ENCODE peak calls at places on chromosomes 11 and 22, in nine cellular contexts. B is upper lobe of right lung, I is testis, U is Peyer's patch, Z is adrenal gland, D is lower lobe of right lung, F is esophagus squamous epithelium, T is psoas muscle, G is heart right ventricle. K is an unnamed sample.
A peak's percentile ranks its signal among the peaks of the same experiment; 100 is the strongest.

GRCh38 chr11:2737226-2737590 is 37.4 kb upstream of the KCNQ1OT1 start:
- DNase-seq in G (no peak), F (no peak), D (no peak), U (no peak), Z (peak; percentile 37), B (no peak), I (no peak), T (no peak), K (no peak)

GRCh38 chr11:2193099-2193886 is 21.7 kb upstream of the TH start:
- DNase-seq in G (peak; percentile 31), B (no peak), I (peak; percentile 17), T (no peak), F (no peak), U (no peak), Z (no peak), D (no peak), K (peak; percentile 56)

GRCh38 chr22:40410272-40410671 is 39.9 kb downstream of the SGSM3 start:
- DNase-seq in D (no peak), B (peak; percentile 42), I (no peak), G (no peak), Z (no peak), T (no peak), U (no peak), F (no peak), K (no peak)

GRCh38 chr11:57781529-57781943 is 19.9 kb downstream of the CTNND1 start:
- DNase-seq in Z (peak; percentile 32), F (no peak), B (peak; percentile 78), T (no peak), U (peak; percentile 78), D (peak; percentile 83), G (peak; percentile 41), I (peak; percentile 58), K (peak; percentile 82)

GRCh38 chr11:116605543-116605942 is 167.2 kb downstream of the BUD13 start:
- DNase-seq in Z (peak; percentile 8), F (no peak), D (no peak), I (peak; percentile 44), B (no peak), T (no peak), G (no peak), U (no peak), K (peak; percentile 46)

GRCh38 chr11:67576742-67577475 is 6.7 kb upstream of the GSTP1 start:
- DNase-seq in B (no peak), D (no peak), Z (no peak), G (no peak), U (no peak), I (no peak), F (no peak), T (no peak), K (no peak)

GRCh38 chr11:10490398-10491232 is 35.6 kb downstream of the AMPD3 start:
- DNase-seq in T (peak; percentile 84), U (peak; percentile 86), I (peak; percentile 80), F (no peak), D (peak; percentile 44), G (peak; percentile 46), Z (peak; percentile 99), B (no peak), K (peak; percentile 60)

GRCh38 chr11:70900540-70900939 is 351.8 kb downstream of the SHANK2 start:
- DNase-seq in F (no peak), T (no peak), G (no peak), B (peak; percentile 43), U (no peak), D (peak; percentile 20), I (no peak), Z (no peak), K (no peak)

GRCh38 chr11:107962181-107962580 is 33.9 kb downstream of the RAB39A start:
- DNase-seq in U (no peak), F (no peak), B (no peak), G (no peak), D (no peak), T (no peak), I (no peak), Z (no peak), K (no peak)

GRCh38 chr11:40689823-40690222 is 769.6 kb downstream of the LRRC4C start:
- DNase-seq in G (no peak), F (no peak), D (no peak), U (no peak), Z (no peak), B (no peak), T (no peak), I (no peak), K (no peak)

GRCh38 chr11:64802370-64803162 is 448 bp downstream of the MAP4K2 start:
- DNase-seq in U (peak; percentile 72), B (no peak), D (no peak), F (no peak), G (no peak), I (peak; percentile 33), T (no peak), Z (no peak), K (peak; percentile 38)

GRCh38 chr11:86183694-86184093 is 60.9 kb upstream of the EED start:
- DNase-seq in Z (no peak), B (no peak), U (no peak), F (no peak), I (no peak), G (no peak), T (no peak), D (no peak), K (no peak)

GRCh38 chr22:20430101-20430640 is 7.5 kb downstream of the SCARF2 start:
- DNase-seq in B (peak; percentile 61), T (no peak), G (no peak), D (peak; percentile 42), F (no peak), Z (no peak), U (peak; percentile 43), I (no peak), K (no peak)

GRCh38 chr22:20427104-20427944 is 10.3 kb downstream of the SCARF2 start:
- DNase-seq in Z (no peak), T (no peak), B (no peak), F (no peak), I (no peak), D (peak; percentile 15), U (no peak), G (no peak), K (no peak)

GRCh38 chr22:20429254-20430100 is 8.1 kb downstream of the SCARF2 start:
- DNase-seq in G (no peak), B (peak; percentile 86), I (peak; percentile 56), F (no peak), U (peak; percentile 92), D (peak; percentile 84), T (no peak), Z (peak; percentile 63), K (peak; percentile 91)

GRCh38 chr22:20427945-20428417 is 9.6 kb downstream of the SCARF2 start:
- DNase-seq in U (no peak), I (no peak), D (peak; percentile 20), G (no peak), B (peak; percentile 16), Z (no peak), F (no peak), T (no peak), K (no peak)

GRCh38 chr22:20428496-20429253 is 8.9 kb downstream of the SCARF2 start:
- DNase-seq in F (no peak), T (no peak), U (peak; percentile 21), I (no peak), D (peak; percentile 44), G (no peak), B (no peak), Z (no peak), K (no peak)
- H3K27me3 ChIP-seq in F (peaks cover 100% of the 10 kb centered on the region), T (peaks cover 5% of the 10 kb centered on the region), U (peaks cover 13% of the 10 kb centered on the region), I (no peaks in the 10 kb centered on the region), D (peaks cover 52% of the 10 kb centered on the region), G (peaks cover 10% of the 10 kb centered on the region), B (peaks cover 8% of the 10 kb centered on the region), Z (peaks cover 34% of the 10 kb centered on the region), K (peaks cover 73% of the 10 kb centered on the region)

GRCh38 chr11:79439430-79439892 is 1.4 kb downstream of the TENM4 start:
- DNase-seq in T (no peak), D (no peak), I (peak; percentile 21), Z (no peak), U (no peak), F (no peak), B (no peak), G (no peak), K (peak; percentile 19)
- H3K36me3 ChIP-seq in T (no peaks in the 10 kb centered on the region), D (no peaks in the 10 kb centered on the region), I (no peaks in the 10 kb centered on the region), Z (no peaks in the 10 kb centered on the region), U (no peaks in the 10 kb centered on the region), F (no peaks in the 10 kb centered on the region), B (no peaks in the 10 kb centered on the region), G (no peaks in the 10 kb centered on the region), K (no peaks in the 10 kb centered on the region)

GRCh38 chr11:34165786-34166557 is 60.5 kb downstream of the NAT10 start:
- DNase-seq in U (no peak), T (peak; percentile 39), I (peak; percentile 72), G (peak; percentile 27), Z (peak; percentile 87), D (no peak), F (no peak), B (no peak), K (no peak)
- TF ChIP-seq CTCF in U (no peak), T (no peak), I (no peak), G (no peak), Z (no peak), D (no peak), F (no peak), B (no peak), K (no peak)

DNA sequence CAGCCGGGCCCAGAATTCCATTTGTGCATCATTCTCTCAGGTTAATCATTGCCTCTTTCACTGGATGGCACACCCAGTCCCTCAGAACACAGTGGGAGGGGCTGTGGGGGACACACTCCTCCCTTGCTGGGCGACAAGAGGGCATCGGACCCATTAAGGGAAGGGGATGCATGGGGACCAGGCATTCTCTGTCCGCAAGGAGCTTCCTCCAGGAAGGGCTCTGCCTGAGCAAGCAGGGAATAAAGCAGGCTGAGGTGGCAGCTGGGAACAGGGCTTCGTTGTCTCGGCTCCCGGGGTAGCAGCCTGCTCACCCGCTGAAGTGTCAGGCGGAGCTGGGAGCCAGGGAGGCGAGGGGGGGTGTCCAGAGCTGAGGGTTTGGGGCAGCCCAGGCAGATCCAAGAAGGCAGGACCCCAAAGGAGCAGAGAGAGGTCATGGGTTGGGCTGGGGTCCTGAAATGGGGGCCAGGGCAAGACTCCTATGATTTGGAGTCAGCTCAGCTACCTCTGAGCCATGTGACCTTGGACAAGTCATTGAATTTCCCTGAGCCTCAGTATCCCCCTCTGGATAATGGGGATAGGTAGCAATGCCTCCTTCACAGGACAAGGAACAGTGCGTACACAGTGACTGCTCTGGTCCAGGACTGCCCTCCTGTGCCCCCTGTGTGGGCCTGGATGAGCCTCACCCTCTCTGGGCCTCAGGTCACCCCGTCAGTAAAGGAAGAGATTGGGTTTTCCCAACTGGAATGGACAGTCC is 1.4 kb downstream of the GAL3ST1 start:
- DNase-seq in B (no peak), U (peak; percentile 82), I (no peak), D (no peak), T (no peak), Z (no peak), F (no peak), G (no peak), K (peak; percentile 81)
- H3K27me3 ChIP-seq in B (no peaks in the 10 kb centered on the region), U (no peaks in the 10 kb centered on the region), I (no peaks in the 10 kb centered on the region), D (no peaks in the 10 kb centered on the region), T (no peaks in the 10 kb centered on the region), Z (no peaks in the 10 kb centered on the region), F (peaks cover 4% of the 10 kb centered on the region), G (no peaks in the 10 kb centered on the region), K (no peaks in the 10 kb centered on the region)

GRCh38 chr11:27373856-27374602 is 11.0 kb upstream of the CCDC34 start:
- DNase-seq in B (no peak), T (no peak), U (no peak), G (no peak), D (no peak), Z (no peak), I (no peak), F (no peak), K (no peak)
- H3K36me3 ChIP-seq in B (no peaks in the 10 kb centered on the region), T (peaks cover 84% of the 10 kb centered on the region), U (no peaks in the 10 kb centered on the region), G (no peaks in the 10 kb centered on the region), D (no peaks in the 10 kb centered on the region), Z (no peaks in the 10 kb centered on the region), I (peaks cover 2% of the 10 kb centered on the region), F (no peaks in the 10 kb centered on the region), K (no peaks in the 10 kb centered on the region)

GRCh38 chr11:18145025-18145424 is 12.7 kb downstream of the MRGPRX3 start:
- DNase-seq in G (no peak), Z (no peak), T (no peak), U (no peak), I (no peak), D (no peak), F (no peak), B (no peak), K (no peak)
- TF ChIP-seq CTCF in G (no peak), Z (no peak), T (no peak), U (no peak), I (no peak), D (no peak), F (no peak), B (no peak), K (peak; percentile 11)

K was measured in colonic mucosa.